ENCODE peak calls at places on chromosomes 6 and 20, in four cellular contexts. One of them, this sample, is unnamed.

GRCh38 chr6:154406301-154406700 is 49.7 kb upstream of the IPCEF1 start:
- DNase-seq in astrocyte of the spinal cord: no peak
- DNase-seq in naive thymus-derived CD8-positive, alpha-beta T cell: no peak
- DNase-seq in NCI-H1092: no peak
- DNase-seq in this sample: no peak

GRCh38 chr6:105748737-105749161 is 337.4 kb upstream of the PRDM1 start:
- DNase-seq in astrocyte of the spinal cord: no peak
- DNase-seq in naive thymus-derived CD8-positive, alpha-beta T cell: no peak
- DNase-seq in NCI-H1092: no peak
- DNase-seq in this sample: no peak

GRCh38 chr6:5181494-5182287 is 79.1 kb downstream of the LYRM4 start:
- DNase-seq in astrocyte of the spinal cord: no peak
- DNase-seq in naive thymus-derived CD8-positive, alpha-beta T cell: no peak
- DNase-seq in NCI-H1092: no peak
- DNase-seq in this sample: no peak

GRCh38 chr6:56814308-56814707 is 140.6 kb upstream of the BEND6 start:
- DNase-seq in astrocyte of the spinal cord: no peak
- DNase-seq in naive thymus-derived CD8-positive, alpha-beta T cell: no peak
- DNase-seq in NCI-H1092: no peak
- DNase-seq in this sample: no peak

GRCh38 chr20:48202774-48203173 is 417.5 kb upstream of the SULF2 start:
- DNase-seq in astrocyte of the spinal cord: no peak
- DNase-seq in naive thymus-derived CD8-positive, alpha-beta T cell: no peak
- DNase-seq in NCI-H1092: no peak
- DNase-seq in this sample: no peak

GRCh38 chr20:44730441-44730840 is 15.2 kb upstream of the KCNK15 start:
- DNase-seq in astrocyte of the spinal cord: peak; percentile 75
- DNase-seq in naive thymus-derived CD8-positive, alpha-beta T cell: no peak
- DNase-seq in NCI-H1092: no peak
- DNase-seq in this sample: peak; percentile 67

GRCh38 chr20:40191573-40191972 is 497.5 kb downstream of the MAFB start:
- DNase-seq in astrocyte of the spinal cord: no peak
- DNase-seq in naive thymus-derived CD8-positive, alpha-beta T cell: no peak
- DNase-seq in NCI-H1092: no peak
- DNase-seq in this sample: no peak

GRCh38 chr6:26576407-26576843 is 20.3 kb upstream of the ABT1 start:
- DNase-seq in astrocyte of the spinal cord: no peak
- DNase-seq in naive thymus-derived CD8-positive, alpha-beta T cell: no peak
- DNase-seq in NCI-H1092: no peak
- DNase-seq in this sample: no peak

GRCh38 chr6:3359973-3360726 is 96.7 kb downstream of the SLC22A23 start:
- DNase-seq in astrocyte of the spinal cord: no peak
- DNase-seq in naive thymus-derived CD8-positive, alpha-beta T cell: no peak
- DNase-seq in NCI-H1092: no peak
- DNase-seq in this sample: peak; percentile 49

GRCh38 chr6:110687326-110687725 is 127.9 kb downstream of the CDK19 start:
- DNase-seq in astrocyte of the spinal cord: no peak
- DNase-seq in naive thymus-derived CD8-positive, alpha-beta T cell: no peak
- DNase-seq in NCI-H1092: no peak
- DNase-seq in this sample: no peak

GRCh38 chr6:133945158-133945557 is 7.9 kb upstream of the TBPL1 start:
- DNase-seq in astrocyte of the spinal cord: no peak
- DNase-seq in naive thymus-derived CD8-positive, alpha-beta T cell: no peak
- DNase-seq in NCI-H1092: no peak
- DNase-seq in this sample: no peak

This sample was measured in LoVo.